ENCODE peak calls at places on chromosomes 1 and 21, in six cellular contexts. One of them, this sample, is unnamed.
A peak's percentile ranks its signal among the peaks of the same experiment; 100 is the strongest.

GRCh38 chr1:211830055-211830329 is 571 bp downstream of the LPGAT1 start:
- DNase-seq in pancreas: no peak
- DNase-seq in mesendoderm: no peak
- DNase-seq in IMR-90: no peak
- DNase-seq in thoracic aorta: no peak
- DNase-seq in CD8-positive, alpha-beta memory T cell: no peak
- DNase-seq in this sample: no peak

GRCh38 chr1:65147424-65148177 is 402 bp upstream of the AK4 start:
- DNase-seq in thoracic aorta: peak; percentile 7
- DNase-seq in mesendoderm: peak; percentile 43
- DNase-seq in pancreas: peak; percentile 40
- DNase-seq in IMR-90: no peak
- DNase-seq in CD8-positive, alpha-beta memory T cell: no peak
- DNase-seq in this sample: no peak

GRCh38 chr1:44112486-44112885 is 6.1 kb upstream of the KLF17 start:
- DNase-seq in thoracic aorta: no peak
- DNase-seq in mesendoderm: no peak
- DNase-seq in pancreas: no peak
- DNase-seq in CD8-positive, alpha-beta memory T cell: no peak
- DNase-seq in IMR-90: peak; percentile 13
- DNase-seq in this sample: no peak

GRCh38 chr1:203536981-203537455 is 43.1 kb downstream of the OPTC start:
- DNase-seq in mesendoderm: no peak
- DNase-seq in thoracic aorta: no peak
- DNase-seq in IMR-90: peak; percentile 89
- DNase-seq in pancreas: peak; percentile 79
- DNase-seq in CD8-positive, alpha-beta memory T cell: no peak
- DNase-seq in this sample: no peak

GRCh38 chr1:63547621-63548294 is 24.4 kb downstream of the EFCAB7 start:
- DNase-seq in pancreas: no peak
- DNase-seq in CD8-positive, alpha-beta memory T cell: no peak
- DNase-seq in thoracic aorta: no peak
- DNase-seq in IMR-90: peak; percentile 34
- DNase-seq in mesendoderm: no peak
- DNase-seq in this sample: no peak

GRCh38 chr1:90198616-90199015 is 203.7 kb downstream of the ZNF326 start:
- DNase-seq in thoracic aorta: no peak
- DNase-seq in pancreas: no peak
- DNase-seq in mesendoderm: peak; percentile 97
- DNase-seq in IMR-90: no peak
- DNase-seq in CD8-positive, alpha-beta memory T cell: no peak
- DNase-seq in this sample: no peak

GRCh38 chr1:65431111-65431705 is 10.7 kb downstream of the LEPR start:
- DNase-seq in thoracic aorta: no peak
- DNase-seq in pancreas: no peak
- DNase-seq in mesendoderm: peak; percentile 51
- DNase-seq in CD8-positive, alpha-beta memory T cell: no peak
- DNase-seq in IMR-90: peak; percentile 55
- DNase-seq in this sample: no peak

GRCh38 chr1:93804412-93804811 is 74.6 kb downstream of the DNTTIP2 start:
- DNase-seq in pancreas: no peak
- DNase-seq in IMR-90: peak; percentile 95
- DNase-seq in CD8-positive, alpha-beta memory T cell: no peak
- DNase-seq in mesendoderm: no peak
- DNase-seq in thoracic aorta: peak; percentile 9
- DNase-seq in this sample: no peak

GRCh38 chr1:37477946-37478345 is 3.6 kb downstream of the ZC3H12A start:
- DNase-seq in mesendoderm: peak; percentile 22
- DNase-seq in IMR-90: no peak
- DNase-seq in pancreas: no peak
- DNase-seq in CD8-positive, alpha-beta memory T cell: peak; percentile 45
- DNase-seq in thoracic aorta: no peak
- DNase-seq in this sample: no peak

GRCh38 chr1:157966034-157966671 is 27.3 kb upstream of the KIRREL1 start:
- DNase-seq in IMR-90: peak; percentile 82
- DNase-seq in CD8-positive, alpha-beta memory T cell: no peak
- DNase-seq in pancreas: peak; percentile 76
- DNase-seq in thoracic aorta: no peak
- DNase-seq in mesendoderm: peak; percentile 72
- DNase-seq in this sample: no peak

GRCh38 chr1:56430141-56430839 is 149.1 kb downstream of the PLPP3 start:
- DNase-seq in IMR-90: no peak
- DNase-seq in thoracic aorta: no peak
- DNase-seq in pancreas: no peak
- DNase-seq in CD8-positive, alpha-beta memory T cell: no peak
- DNase-seq in mesendoderm: peak; percentile 57
- DNase-seq in this sample: no peak

GRCh38 chr1:145949219-145949618 is 8.6 kb downstream of the LIX1L start:
- DNase-seq in thoracic aorta: no peak
- DNase-seq in mesendoderm: no peak
- DNase-seq in CD8-positive, alpha-beta memory T cell: no peak
- DNase-seq in pancreas: no peak
- DNase-seq in IMR-90: no peak
- DNase-seq in this sample: no peak

GRCh38 chr1:36177589-36178463 is 21.9 kb downstream of the MAP7D1 start:
- DNase-seq in IMR-90: no peak
- DNase-seq in thoracic aorta: no peak
- DNase-seq in pancreas: no peak
- DNase-seq in CD8-positive, alpha-beta memory T cell: no peak
- DNase-seq in mesendoderm: peak; percentile 59
- DNase-seq in this sample: no peak

GRCh38 chr1:77316006-77316405 is 34.2 kb downstream of the AK5 start:
- DNase-seq in pancreas: no peak
- DNase-seq in CD8-positive, alpha-beta memory T cell: no peak
- DNase-seq in IMR-90: peak; percentile 81
- DNase-seq in thoracic aorta: no peak
- DNase-seq in mesendoderm: peak; percentile 37
- DNase-seq in this sample: no peak

GRCh38 chr1:99005537-99005942 is 879 bp upstream of the PLPPR5 start:
- DNase-seq in mesendoderm: peak; percentile 62
- DNase-seq in thoracic aorta: no peak
- DNase-seq in pancreas: no peak
- DNase-seq in IMR-90: no peak
- DNase-seq in CD8-positive, alpha-beta memory T cell: no peak
- DNase-seq in this sample: no peak

GRCh38 chr1:110602466-110602865 is 3.7 kb downstream of the KCNA2 start:
- DNase-seq in thoracic aorta: no peak
- DNase-seq in pancreas: no peak
- DNase-seq in IMR-90: no peak
- DNase-seq in CD8-positive, alpha-beta memory T cell: no peak
- DNase-seq in mesendoderm: no peak
- DNase-seq in this sample: no peak

GRCh38 chr1:98110674-98111073 is 189.8 kb upstream of the DPYD start:
- DNase-seq in mesendoderm: no peak
- DNase-seq in pancreas: no peak
- DNase-seq in CD8-positive, alpha-beta memory T cell: no peak
- DNase-seq in IMR-90: peak; percentile 26
- DNase-seq in thoracic aorta: no peak
- DNase-seq in this sample: no peak

GRCh38 chr1:110897685-110898084 is 24.7 kb downstream of the CD53 start:
- DNase-seq in thoracic aorta: no peak
- DNase-seq in pancreas: no peak
- DNase-seq in mesendoderm: no peak
- DNase-seq in IMR-90: no peak
- DNase-seq in CD8-positive, alpha-beta memory T cell: no peak
- DNase-seq in this sample: peak; percentile 56

GRCh38 chr1:226901421-226901820 is 31.0 kb downstream of the PSEN2 start:
- DNase-seq in IMR-90: no peak
- DNase-seq in mesendoderm: no peak
- DNase-seq in thoracic aorta: no peak
- DNase-seq in pancreas: no peak
- DNase-seq in CD8-positive, alpha-beta memory T cell: no peak
- DNase-seq in this sample: no peak

GRCh38 chr1:32878183-32878582 is 7.5 kb upstream of the FNDC5 start:
- DNase-seq in thoracic aorta: no peak
- DNase-seq in mesendoderm: peak; percentile 60
- DNase-seq in IMR-90: peak; percentile 30
- DNase-seq in pancreas: no peak
- DNase-seq in CD8-positive, alpha-beta memory T cell: no peak
- DNase-seq in this sample: no peak

GRCh38 chr1:44245066-44245465 is 31.8 kb downstream of the DMAP1 start:
- DNase-seq in IMR-90: no peak
- DNase-seq in pancreas: no peak
- DNase-seq in mesendoderm: no peak
- DNase-seq in thoracic aorta: no peak
- DNase-seq in CD8-positive, alpha-beta memory T cell: no peak
- DNase-seq in this sample: no peak

GRCh38 chr1:112743174-112744018 is 28.3 kb upstream of the PPM1J start:
- DNase-seq in mesendoderm: peak; percentile 38
- DNase-seq in pancreas: no peak
- DNase-seq in IMR-90: peak; percentile 19
- DNase-seq in CD8-positive, alpha-beta memory T cell: no peak
- DNase-seq in thoracic aorta: no peak
- DNase-seq in this sample: no peak

GRCh38 chr1:226702957-226703831 is 35.9 kb downstream of the ITPKB start:
- DNase-seq in IMR-90: peak; percentile 94
- DNase-seq in pancreas: peak; percentile 72
- DNase-seq in thoracic aorta: no peak
- DNase-seq in CD8-positive, alpha-beta memory T cell: peak; percentile 87
- DNase-seq in mesendoderm: peak; percentile 77
- DNase-seq in this sample: peak; percentile 89

GRCh38 chr21:26840912-26841311 is 4.3 kb downstream of the ADAMTS1 start:
- DNase-seq in IMR-90: peak; percentile 76
- DNase-seq in thoracic aorta: peak; percentile 56
- DNase-seq in pancreas: peak; percentile 43
- DNase-seq in mesendoderm: peak; percentile 46
- DNase-seq in CD8-positive, alpha-beta memory T cell: no peak
- DNase-seq in this sample: no peak

GRCh38 chr1:247456024-247456423 is 1.9 kb downstream of the OR2B11 start:
- DNase-seq in IMR-90: no peak
- DNase-seq in CD8-positive, alpha-beta memory T cell: no peak
- DNase-seq in pancreas: no peak
- DNase-seq in mesendoderm: no peak
- DNase-seq in thoracic aorta: no peak
- DNase-seq in this sample: no peak

GRCh38 chr1:156767879-156768608 is 709 bp downstream of the PRCC start:
- DNase-seq in thoracic aorta: no peak
- DNase-seq in pancreas: peak; percentile 40
- DNase-seq in IMR-90: no peak
- DNase-seq in CD8-positive, alpha-beta memory T cell: peak; percentile 65
- DNase-seq in mesendoderm: peak; percentile 58
- DNase-seq in this sample: no peak

GRCh38 chr1:162609306-162609705 is 23.0 kb upstream of the DDR2 start:
- DNase-seq in IMR-90: no peak
- DNase-seq in mesendoderm: no peak
- DNase-seq in pancreas: no peak
- DNase-seq in CD8-positive, alpha-beta memory T cell: no peak
- DNase-seq in thoracic aorta: no peak
- DNase-seq in this sample: no peak

DNA sequence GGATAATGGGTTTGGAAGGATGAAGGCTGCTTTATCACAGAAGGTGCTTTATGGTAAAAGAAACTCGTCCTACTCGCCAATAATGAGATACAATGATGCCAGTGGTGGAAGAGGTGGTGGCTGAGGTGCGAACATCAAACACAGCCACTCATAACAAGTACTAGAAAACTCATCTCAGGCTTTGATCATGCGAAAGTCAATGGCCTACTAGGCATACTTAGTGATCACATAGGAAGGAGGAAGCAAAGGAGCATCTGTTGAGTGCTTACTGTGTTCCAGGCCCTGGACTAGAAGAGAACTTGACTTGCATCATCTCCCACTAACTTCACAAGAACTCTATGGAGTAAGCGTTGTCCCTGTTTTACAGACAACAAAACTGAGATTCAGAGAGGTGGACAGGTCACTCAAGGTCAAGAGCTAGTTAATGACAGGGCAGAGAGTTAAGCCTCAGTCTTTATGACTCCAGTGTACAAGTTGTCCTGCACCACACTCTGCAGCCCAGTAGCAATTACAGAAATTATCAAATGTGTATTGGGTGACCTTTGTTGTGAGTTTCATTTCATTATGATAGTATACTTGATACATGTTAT is 33.6 kb downstream of the RUNX1 start:
- DNase-seq in IMR-90: no peak
- DNase-seq in pancreas: no peak
- DNase-seq in thoracic aorta: no peak
- DNase-seq in mesendoderm: no peak
- DNase-seq in CD8-positive, alpha-beta memory T cell: peak; percentile 58
- DNase-seq in this sample: no peak
- H3K4me1 ChIP-seq in IMR-90: peaks cover 3% of the 10 kb centered on the region
- H3K4me1 ChIP-seq in pancreas: peaks cover 7% of the 10 kb centered on the region
- H3K4me1 ChIP-seq in thoracic aorta: no peaks in the 10 kb centered on the region
- H3K4me1 ChIP-seq in mesendoderm: no peaks in the 10 kb centered on the region
- H3K4me1 ChIP-seq in CD8-positive, alpha-beta memory T cell: peaks cover 71% of the 10 kb centered on the region
- H3K4me1 ChIP-seq in this sample: peaks cover 65% of the 10 kb centered on the region

GRCh38 chr1:54277451-54278355 is 77.7 kb downstream of the MRPL37 start:
- DNase-seq in pancreas: peak; percentile 83
- DNase-seq in CD8-positive, alpha-beta memory T cell: no peak
- DNase-seq in mesendoderm: no peak
- DNase-seq in IMR-90: no peak
- DNase-seq in thoracic aorta: no peak
- DNase-seq in this sample: no peak
- H3K4me1 ChIP-seq in pancreas: peaks cover 61% of the 10 kb centered on the region
- H3K4me1 ChIP-seq in CD8-positive, alpha-beta memory T cell: peaks cover 61% of the 10 kb centered on the region
- H3K4me1 ChIP-seq in mesendoderm: peaks cover 20% of the 10 kb centered on the region
- H3K4me1 ChIP-seq in IMR-90: peaks cover 63% of the 10 kb centered on the region
- H3K4me1 ChIP-seq in thoracic aorta: peaks cover 55% of the 10 kb centered on the region
- H3K4me1 ChIP-seq in this sample: peaks cover 55% of the 10 kb centered on the region

DNA sequence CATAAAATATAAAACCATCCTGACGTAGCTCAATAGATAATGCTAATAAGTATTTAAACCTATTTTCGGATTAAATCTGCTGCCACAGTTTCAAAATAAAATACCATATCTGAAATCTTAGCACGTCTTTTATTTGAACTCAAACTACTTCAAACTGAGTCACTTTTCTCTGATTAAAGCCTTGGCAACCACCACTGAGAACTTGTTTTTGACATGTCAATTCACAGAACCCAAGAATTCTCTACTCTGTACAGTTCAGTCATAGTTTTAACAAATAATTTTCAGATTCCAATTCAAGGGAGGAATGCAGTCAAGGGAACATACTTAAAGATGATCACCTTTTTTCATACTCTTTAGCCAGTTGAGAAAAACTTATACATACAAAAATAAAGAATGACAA is 643.2 kb downstream of the KCNT2 start:
- DNase-seq in thoracic aorta: no peak
- DNase-seq in CD8-positive, alpha-beta memory T cell: no peak
- DNase-seq in pancreas: no peak
- DNase-seq in IMR-90: no peak
- DNase-seq in mesendoderm: no peak
- DNase-seq in this sample: no peak
- H3K4me1 ChIP-seq in thoracic aorta: no peaks in the 10 kb centered on the region
- H3K4me1 ChIP-seq in CD8-positive, alpha-beta memory T cell: no peaks in the 10 kb centered on the region
- H3K4me1 ChIP-seq in pancreas: no peaks in the 10 kb centered on the region
- H3K4me1 ChIP-seq in IMR-90: no peaks in the 10 kb centered on the region
- H3K4me1 ChIP-seq in mesendoderm: no peaks in the 10 kb centered on the region
- H3K4me1 ChIP-seq in this sample: no peaks in the 10 kb centered on the region

GRCh38 chr1:100183370-100183769 is 5.3 kb upstream of the LRRC39 start:
- DNase-seq in CD8-positive, alpha-beta memory T cell: no peak
- DNase-seq in mesendoderm: no peak
- DNase-seq in thoracic aorta: no peak
- DNase-seq in IMR-90: no peak
- DNase-seq in pancreas: no peak
- DNase-seq in this sample: no peak

GRCh38 chr1:100188617-100189016 is 10.6 kb upstream of the LRRC39 start:
- DNase-seq in IMR-90: peak; percentile 73
- DNase-seq in pancreas: no peak
- DNase-seq in thoracic aorta: no peak
- DNase-seq in CD8-positive, alpha-beta memory T cell: no peak
- DNase-seq in mesendoderm: no peak
- DNase-seq in this sample: no peak

GRCh38 chr1:100184536-100184935 is 6.5 kb upstream of the LRRC39 start:
- DNase-seq in thoracic aorta: no peak
- DNase-seq in mesendoderm: peak; percentile 40
- DNase-seq in IMR-90: no peak
- DNase-seq in CD8-positive, alpha-beta memory T cell: no peak
- DNase-seq in pancreas: no peak
- DNase-seq in this sample: no peak

GRCh38 chr1:100187912-100188311 is 9.9 kb upstream of the LRRC39 start:
- DNase-seq in CD8-positive, alpha-beta memory T cell: no peak
- DNase-seq in IMR-90: peak; percentile 26
- DNase-seq in thoracic aorta: no peak
- DNase-seq in mesendoderm: no peak
- DNase-seq in pancreas: peak; percentile 40
- DNase-seq in this sample: no peak
- H3K4me1 ChIP-seq in CD8-positive, alpha-beta memory T cell: no peaks in the 10 kb centered on the region
- H3K4me1 ChIP-seq in IMR-90: peaks cover 5% of the 10 kb centered on the region
- H3K4me1 ChIP-seq in thoracic aorta: no peaks in the 10 kb centered on the region
- H3K4me1 ChIP-seq in mesendoderm: no peaks in the 10 kb centered on the region
- H3K4me1 ChIP-seq in pancreas: peaks cover 3% of the 10 kb centered on the region
- H3K4me1 ChIP-seq in this sample: no peaks in the 10 kb centered on the region

This sample was measured in naive thymus-derived CD4-positive, alpha-beta T cell.